ENCODE peak calls at places on chromosomes 6 and 20, in ten cellular contexts. X is GM12865, Q is GM10248, T is neural crest cell, N is H9, I is WTC11, D is dorsolateral prefrontal cortex, A is kidney, K is ovary, O is pancreas. J is an unnamed sample.

GRCh38 chr6:701215-701614 is 8.3 kb upstream of the EXOC2 start:
- DNase-seq in X (no peak), Q (no peak), T (no peak), N (no peak), I (no peak), D (no peak), A (no peak), K (no peak), O (no peak), J (no peak)

GRCh38 chr6:170108890-170109587 is 181.8 kb downstream of the DLL1 start:
- DNase-seq in X (no peak), Q (no peak), T (no peak), N (no peak), I (no peak), D (no peak), A (peak), K (no peak), O (no peak), J (no peak)

GRCh38 chr20:33443512-33444239 is at the start of gene SNTA1:
- DNase-seq in X (peak), Q (peak), T (peak), N (peak), I (peak), D (peak), A (peak), K (peak), O (peak), J (peak)

GRCh38 chr20:12305555-12305954 is 387.9 kb downstream of the BTBD3 start:
- DNase-seq in X (no peak), Q (no peak), T (no peak), N (no peak), I (no peak), D (no peak), A (no peak), K (no peak), O (no peak), J (no peak)

GRCh38 chr20:61755971-61756421 is 309.7 kb downstream of the TAF4 start:
- DNase-seq in X (no peak), Q (no peak), T (no peak), N (no peak), I (no peak), D (no peak), A (peak), K (no peak), O (no peak), J (no peak)

GRCh38 chr20:22805219-22805618 is 220.8 kb upstream of the FOXA2 start:
- DNase-seq in X (no peak), Q (no peak), T (no peak), N (peak), I (peak), D (no peak), A (no peak), K (no peak), O (no peak), J (no peak)

GRCh38 chr6:105573138-105573537 is 170.3 kb upstream of the PREP start:
- DNase-seq in X (no peak), Q (no peak), T (no peak), N (no peak), I (no peak), D (no peak), A (no peak), K (no peak), O (no peak), J (no peak)

GRCh38 chr6:68876792-68877493 is 241.9 kb downstream of the ADGRB3 start:
- DNase-seq in X (peak), Q (peak), T (no peak), N (no peak), I (no peak), D (no peak), A (no peak), K (no peak), O (no peak), J (no peak)

GRCh38 chr6:118562959-118563358 is 14.9 kb downstream of the PLN start:
- DNase-seq in X (no peak), Q (no peak), T (no peak), N (no peak), I (no peak), D (no peak), A (no peak), K (no peak), O (no peak), J (no peak)

GRCh38 chr6:163243691-163244505 is 170.6 kb upstream of the QKI start:
- DNase-seq in X (no peak), Q (no peak), T (no peak), N (no peak), I (no peak), D (no peak), A (no peak), K (no peak), O (no peak), J (no peak)

DNA sequence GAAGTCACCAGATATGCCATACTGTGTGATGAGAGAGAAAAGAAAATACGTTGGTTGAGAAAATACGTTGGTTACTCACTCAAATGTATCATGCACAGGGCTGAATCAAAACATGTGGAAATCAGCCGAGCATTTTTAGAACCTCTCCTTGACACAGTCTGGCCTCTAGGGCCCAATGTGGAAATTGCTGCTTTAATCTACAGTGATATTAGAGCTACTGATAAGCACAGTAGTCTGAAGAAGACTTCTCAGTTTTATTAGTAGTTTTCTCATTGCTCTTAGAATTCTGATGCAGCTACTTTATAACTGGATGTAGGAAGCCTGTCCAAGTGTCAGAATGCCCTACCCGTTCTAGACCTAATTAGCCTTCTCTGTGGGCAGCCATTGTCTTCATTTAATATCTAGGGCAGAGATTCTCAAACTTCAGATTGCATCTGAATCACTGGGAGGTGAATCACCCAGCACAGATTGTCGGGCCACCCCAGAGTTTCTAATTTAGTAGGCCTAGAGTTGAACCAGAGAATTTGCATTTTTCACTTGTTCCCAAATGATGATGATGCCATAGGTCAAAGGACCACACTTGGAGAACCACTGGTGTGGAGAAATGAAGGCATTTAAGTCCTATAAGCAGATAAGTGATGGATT is 229.1 kb downstream of the PLCB1 start:
- DNase-seq in X (peak), Q (no peak), T (no peak), N (no peak), I (no peak), D (no peak), A (no peak), K (no peak), O (no peak), J (no peak)
- TF ChIP-seq CTCF in X (no peak), Q (no peak), T (no peak), N (peak), I (no peak), D (no peak), A (peak), K (no peak), O (peak), J (no peak)

DNA sequence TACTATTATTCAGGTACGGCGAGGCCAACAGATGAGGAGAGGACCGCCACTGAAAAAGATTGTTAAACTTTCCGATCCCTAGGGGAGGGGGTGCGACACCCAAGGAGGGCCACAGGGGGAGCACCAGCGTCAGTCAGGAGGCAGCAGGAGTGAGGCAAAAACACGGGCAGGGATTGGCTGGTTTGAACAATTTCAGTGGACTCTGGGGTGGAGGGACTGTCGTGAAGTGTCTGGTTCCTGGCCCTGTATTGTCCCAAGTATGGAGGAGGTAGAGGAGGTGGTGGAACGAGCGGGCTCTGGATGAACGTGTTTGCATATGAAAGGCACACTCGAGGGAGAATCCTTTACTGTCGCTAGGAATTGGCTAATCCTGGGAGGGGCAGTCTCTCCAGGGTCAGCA is 32.5 kb upstream of the MCUR1 start:
- DNase-seq in X (no peak), Q (no peak), T (peak), N (peak), I (peak), D (no peak), A (no peak), K (no peak), O (no peak), J (no peak)
- TF ChIP-seq CTCF in X (no peak), Q (no peak), T (no peak), N (peak), I (no peak), D (no peak), A (no peak), K (no peak), O (no peak), J (no peak)

GRCh38 chr6:19245656-19246055 is 591.5 kb upstream of the ID4 start:
- DNase-seq in X (no peak), Q (no peak), T (no peak), N (no peak), I (no peak), D (no peak), A (no peak), K (no peak), O (no peak), J (no peak)
- TF ChIP-seq CTCF in X (no peak), Q (no peak), T (no peak), N (no peak), I (no peak), D (no peak), A (no peak), K (no peak), O (no peak), J (no peak)

GRCh38 chr6:120230008-120230407 is 880.4 kb upstream of the MAN1A1 start:
- DNase-seq in X (no peak), Q (no peak), T (no peak), N (peak), I (peak), D (no peak), A (no peak), K (no peak), O (no peak), J (no peak)
- TF ChIP-seq CTCF in X (no peak), Q (no peak), T (no peak), N (peak), I (no peak), D (no peak), A (no peak), K (no peak), O (no peak), J (no peak)

GRCh38 chr6:113860165-113860955 is 3.2 kb downstream of the MARCKS start:
- DNase-seq in X (peak), Q (no peak), T (no peak), N (no peak), I (peak), D (peak), A (no peak), K (peak), O (peak), J (no peak)

GRCh38 chr6:113858067-113858604 is 991 bp downstream of the MARCKS start:
- DNase-seq in X (peak), Q (peak), T (peak), N (peak), I (peak), D (no peak), A (peak), K (peak), O (peak), J (no peak)

GRCh38 chr6:113857565-113858066 is 471 bp downstream of the MARCKS start:
- DNase-seq in X (peak), Q (peak), T (no peak), N (no peak), I (peak), D (peak), A (peak), K (peak), O (peak), J (no peak)

GRCh38 chr6:113859349-113860164 is 2.4 kb downstream of the MARCKS start:
- DNase-seq in X (peak), Q (no peak), T (no peak), N (peak), I (peak), D (peak), A (peak), K (peak), O (peak), J (no peak)

GRCh38 chr6:113858605-113859348 is 1.6 kb downstream of the MARCKS start:
- DNase-seq in X (peak), Q (peak), T (peak), N (peak), I (peak), D (peak), A (peak), K (peak), O (peak), J (peak)
- TF ChIP-seq CTCF in X (peak), Q (peak), T (peak), N (peak), I (peak), D (peak), A (peak), K (peak), O (peak), J (peak)

DNA sequence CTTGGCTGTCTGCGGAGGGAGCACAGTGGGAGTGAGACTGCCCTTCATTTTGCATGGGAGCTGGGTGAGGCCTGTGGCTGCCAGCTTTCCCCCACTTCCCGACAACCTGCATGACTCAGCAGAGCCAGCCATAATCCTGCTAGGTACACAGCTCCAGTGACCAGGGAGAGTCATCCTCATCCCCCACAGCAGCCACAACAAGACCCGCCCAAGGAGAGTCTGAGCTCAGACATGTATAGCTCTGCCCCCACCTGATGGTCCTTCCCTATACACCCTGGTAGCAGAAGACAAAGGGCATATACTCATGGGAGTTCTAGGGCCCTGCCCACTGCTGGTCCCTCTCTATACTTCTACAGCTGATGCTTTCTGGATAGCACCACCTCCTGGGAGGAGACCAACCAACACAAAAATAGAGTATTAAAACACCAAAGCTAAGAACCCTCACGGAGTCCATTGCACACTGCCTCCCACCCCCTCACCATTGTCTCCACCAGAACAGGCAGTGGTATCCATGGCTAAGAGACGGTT is 29.3 kb upstream of the TPD52L1 start:
- DNase-seq in X (no peak), Q (no peak), T (no peak), N (no peak), I (no peak), D (no peak), A (no peak), K (no peak), O (no peak), J (no peak)
- TF ChIP-seq CTCF in X (no peak), Q (no peak), T (no peak), N (no peak), I (no peak), D (no peak), A (no peak), K (no peak), O (no peak), J (no peak)

GRCh38 chr6:154459513-154459912 is 51.0 kb downstream of the CNKSR3 start:
- DNase-seq in X (no peak), Q (no peak), T (no peak), N (no peak), I (no peak), D (no peak), A (no peak), K (no peak), O (no peak), J (no peak)

GRCh38 chr6:154460306-154461071 is 50.0 kb downstream of the CNKSR3 start:
- DNase-seq in X (no peak), Q (no peak), T (no peak), N (no peak), I (no peak), D (no peak), A (no peak), K (no peak), O (no peak), J (no peak)

GRCh38 chr6:154457046-154457713 is 53.3 kb downstream of the CNKSR3 start:
- DNase-seq in X (no peak), Q (no peak), T (no peak), N (no peak), I (no peak), D (no peak), A (no peak), K (no peak), O (no peak), J (no peak)

GRCh38 chr6:154457881-154458284 is 52.6 kb downstream of the CNKSR3 start:
- DNase-seq in X (no peak), Q (no peak), T (no peak), N (no peak), I (no peak), D (no peak), A (no peak), K (no peak), O (no peak), J (no peak)

GRCh38 chr6:154458565-154459475 is 51.7 kb downstream of the CNKSR3 start:
- DNase-seq in X (no peak), Q (no peak), T (no peak), N (no peak), I (no peak), D (no peak), A (no peak), K (no peak), O (no peak), J (no peak)
- TF ChIP-seq CTCF in X (no peak), Q (no peak), T (no peak), N (no peak), I (no peak), D (no peak), A (no peak), K (no peak), O (no peak), J (no peak)

DNA sequence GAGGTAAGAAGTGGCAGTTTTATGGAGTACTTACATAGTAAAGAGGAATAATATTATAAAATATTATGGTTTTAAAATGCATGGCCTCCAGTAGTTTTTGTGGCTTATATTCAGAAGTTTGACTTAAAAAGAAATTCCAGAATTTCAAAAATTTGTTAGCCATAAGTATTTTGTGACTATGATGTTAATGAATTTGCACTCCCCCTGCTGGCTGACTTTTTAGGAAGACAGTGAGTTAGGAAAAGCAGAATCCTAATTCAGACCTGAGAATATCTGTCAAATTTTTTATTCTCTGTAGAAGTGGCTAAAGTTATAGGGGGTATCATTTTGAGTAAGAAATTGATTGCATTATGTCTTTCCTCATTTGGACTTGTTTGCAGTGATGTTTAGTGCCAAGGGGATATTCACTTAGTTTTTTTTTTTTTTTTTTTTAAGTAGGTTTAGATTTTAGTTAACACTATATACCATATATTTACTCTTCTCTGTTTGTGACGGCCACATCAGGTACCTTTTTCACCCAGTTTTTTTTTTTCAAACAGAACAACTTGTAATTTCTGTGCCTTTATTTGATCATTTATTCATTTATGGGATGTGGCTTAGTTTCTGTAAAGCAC is 40.8 kb downstream of the ZFAND3 start:
- DNase-seq in X (peak), Q (no peak), T (peak), N (no peak), I (no peak), D (no peak), A (no peak), K (no peak), O (no peak), J (no peak)
- TF ChIP-seq CTCF in X (peak), Q (peak), T (peak), N (peak), I (peak), D (peak), A (peak), K (no peak), O (peak), J (peak)

J was measured in D721Med.